ENCODE peak calls at places on chromosomes 5 and 9, in four cellular contexts. A is lung; L is CD4-positive, CD25-positive, alpha-beta regulatory T cell; X is CD8-positive, alpha-beta memory T cell. C is an unnamed sample.
A peak's percentile ranks its signal among the peaks of the same experiment; 100 is the strongest.

GRCh38 chr9:88989961-88990570 is 1.2 kb upstream of the S1PR3 start:
- DNase-seq in A (no peak), L (no peak), X (no peak), C (no peak)

GRCh38 chr5:121967187-121967586 is 5.4 kb downstream of the SRFBP1 start:
- DNase-seq in A (no peak), L (no peak), X (no peak), C (no peak)

GRCh38 chr9:7436754-7437153 is 362.8 kb downstream of the DMAC1 start:
- DNase-seq in A (no peak), L (no peak), X (no peak), C (no peak)

GRCh38 chr5:154842689-154843530 is 7.5 kb downstream of the FAXDC2 start:
- DNase-seq in A (no peak), L (no peak), X (no peak), C (no peak)

GRCh38 chr5:160970605-160971191 is 118.7 kb upstream of the ATP10B start:
- DNase-seq in A (no peak), L (no peak), X (no peak), C (no peak)

GRCh38 chr5:75551471-75551870 is 39.8 kb downstream of the POLK start:
- DNase-seq in A (no peak), L (no peak), X (no peak), C (no peak)

GRCh38 chr9:37994639-37995347 is 74.2 kb downstream of the SHB start:
- DNase-seq in A (peak; percentile 74), L (no peak), X (no peak), C (no peak)

GRCh38 chr9:83706703-83707517 is 848 bp downstream of the UBQLN1 start:
- DNase-seq in A (peak; percentile 39), L (peak; percentile 55), X (peak; percentile 55), C (peak; percentile 66)

GRCh38 chr9:121698627-121699270 is 47.3 kb downstream of the DAB2IP start:
- DNase-seq in A (no peak), L (no peak), X (peak; percentile 6), C (no peak)

GRCh38 chr5:139767960-139768359 is 27.6 kb upstream of the PSD2 start:
- DNase-seq in A (peak; percentile 36), L (no peak), X (no peak), C (no peak)

DNA sequence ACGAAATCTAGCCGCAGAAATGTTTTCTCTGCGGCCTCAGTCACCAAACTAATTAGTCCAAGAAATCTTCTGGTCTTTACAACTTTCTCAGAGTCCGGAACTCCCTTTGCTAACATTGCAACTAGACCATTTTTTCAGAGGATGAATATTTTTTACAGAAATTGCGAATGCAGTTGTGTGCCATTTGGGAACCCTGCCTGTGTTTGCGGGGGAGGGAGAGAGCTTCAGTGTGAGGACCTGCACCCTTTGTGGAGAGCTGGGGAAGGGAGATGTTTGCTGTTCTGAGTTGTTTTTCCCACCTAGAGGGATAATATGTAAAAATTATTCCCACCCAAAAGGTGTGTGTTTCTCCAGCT is 2.1 kb downstream of the IRX1 start:
- DNase-seq in A (no peak), L (no peak), X (no peak), C (no peak)
- H3K9me3 ChIP-seq in A (peaks cover 2% of the 10 kb centered on the region), L (no peaks in the 10 kb centered on the region), X (no peaks in the 10 kb centered on the region), C (no peaks in the 10 kb centered on the region)

GRCh38 chr9:79708541-79708940 is 136.8 kb downstream of the TLE4 start:
- DNase-seq in A (no peak), L (no peak), X (no peak), C (no peak)
- H3K9me3 ChIP-seq in A (no peaks in the 10 kb centered on the region), L (no peaks in the 10 kb centered on the region), X (no peaks in the 10 kb centered on the region), C (no peaks in the 10 kb centered on the region)

DNA sequence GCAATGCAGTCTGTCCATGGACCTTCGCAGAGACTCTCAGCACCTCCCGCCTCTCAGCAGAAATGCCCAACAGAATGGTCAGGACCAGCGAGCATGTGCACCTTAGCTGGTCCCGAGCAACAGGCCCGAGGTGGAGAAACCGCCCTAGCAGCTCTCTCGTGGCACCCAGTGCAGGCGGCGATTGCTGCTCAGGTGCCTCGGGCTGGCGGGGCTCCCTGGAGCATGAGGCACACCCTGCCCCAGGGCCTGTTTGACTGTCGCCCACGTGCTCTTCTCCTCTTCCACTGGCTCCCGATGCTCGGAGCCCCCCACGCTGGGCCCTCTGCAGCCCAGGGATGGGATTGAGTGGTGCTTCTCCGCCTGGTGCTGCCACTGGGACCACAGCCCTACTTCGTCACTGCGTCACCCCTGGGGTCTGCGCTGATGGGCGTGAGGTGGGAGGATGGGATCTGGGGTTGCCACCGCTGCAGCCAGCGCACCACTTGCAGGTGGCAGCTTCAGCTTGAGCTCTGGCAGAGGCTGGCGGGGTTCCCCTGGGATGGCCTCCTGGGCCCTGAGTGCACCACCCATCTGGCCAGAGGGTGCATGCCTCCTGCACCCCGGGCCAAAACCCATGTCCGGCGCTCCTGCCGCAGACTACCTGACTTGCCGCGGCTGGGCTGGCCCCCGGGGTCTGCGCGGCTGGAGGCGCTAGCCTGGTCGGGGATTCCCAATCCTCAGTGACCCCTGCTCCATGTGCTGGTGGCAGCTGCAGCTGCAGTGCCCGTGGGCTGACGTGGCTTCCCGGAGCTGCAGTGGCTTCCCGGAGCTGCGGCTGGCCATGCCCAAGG is 244.2 kb downstream of the FOXD4L6 start:
- DNase-seq in A (no peak), L (no peak), X (no peak), C (no peak)
- H3K9me3 ChIP-seq in A (peaks cover 28% of the 10 kb centered on the region), L (peaks cover 22% of the 10 kb centered on the region), X (peaks cover 16% of the 10 kb centered on the region), C (peaks cover 25% of the 10 kb centered on the region)

GRCh38 chr9:35140097-35140496 is 21.7 kb upstream of the UNC13B start:
- DNase-seq in A (no peak), L (no peak), X (no peak), C (no peak)
- H3K9me3 ChIP-seq in A (peaks cover 17% of the 10 kb centered on the region), L (peaks cover 3% of the 10 kb centered on the region), X (peaks cover 9% of the 10 kb centered on the region), C (no peaks in the 10 kb centered on the region)

GRCh38 chr9:135228983-135229625 is 141.6 kb downstream of the OLFM1 start:
- DNase-seq in A (no peak), L (no peak), X (no peak), C (no peak)
- H3K9me3 ChIP-seq in A (peaks cover 6% of the 10 kb centered on the region), L (peaks cover 5% of the 10 kb centered on the region), X (no peaks in the 10 kb centered on the region), C (no peaks in the 10 kb centered on the region)

DNA sequence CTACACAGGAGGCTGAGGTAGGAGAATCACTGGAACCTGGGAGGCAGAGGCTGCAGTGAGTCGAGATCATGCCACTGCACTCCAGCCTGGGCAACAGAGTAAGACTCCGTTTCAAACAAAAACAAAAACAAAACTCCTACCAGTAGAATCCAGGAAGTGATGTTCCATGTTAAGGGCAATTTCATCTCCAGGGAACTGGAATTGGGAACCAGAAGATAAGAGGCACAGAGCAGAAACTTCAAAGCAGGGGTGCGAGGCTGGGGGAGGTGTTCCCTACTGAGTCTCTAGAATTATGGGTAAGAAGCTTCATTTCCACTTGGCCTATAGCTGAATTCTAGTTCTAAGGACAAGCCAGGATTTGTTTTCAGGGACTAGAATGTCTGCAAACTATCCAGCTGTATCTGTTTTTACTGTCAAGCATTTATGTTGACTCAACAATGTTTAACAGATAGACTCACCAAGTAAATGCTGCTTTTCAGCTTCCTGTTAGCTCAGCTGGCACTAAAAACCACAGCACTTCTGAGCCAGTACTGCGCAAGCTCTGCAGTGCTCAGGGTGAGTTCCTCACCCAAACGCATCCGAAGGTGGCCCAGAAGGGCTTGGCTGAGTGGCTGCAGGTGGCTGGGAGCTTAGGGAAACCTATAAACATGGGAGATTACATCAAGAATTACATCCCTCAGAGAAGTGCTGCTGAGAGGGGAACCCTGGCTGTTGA is 320.1 kb downstream of the MTRR start:
- DNase-seq in A (no peak), L (no peak), X (no peak), C (no peak)
- H3K9me3 ChIP-seq in A (peaks cover 2% of the 10 kb centered on the region), L (no peaks in the 10 kb centered on the region), X (no peaks in the 10 kb centered on the region), C (no peaks in the 10 kb centered on the region)

GRCh38 chr5:37272564-37272963 is 23.4 kb upstream of the CPLANE1 start:
- DNase-seq in A (peak; percentile 75), L (no peak), X (no peak), C (no peak)

DNA sequence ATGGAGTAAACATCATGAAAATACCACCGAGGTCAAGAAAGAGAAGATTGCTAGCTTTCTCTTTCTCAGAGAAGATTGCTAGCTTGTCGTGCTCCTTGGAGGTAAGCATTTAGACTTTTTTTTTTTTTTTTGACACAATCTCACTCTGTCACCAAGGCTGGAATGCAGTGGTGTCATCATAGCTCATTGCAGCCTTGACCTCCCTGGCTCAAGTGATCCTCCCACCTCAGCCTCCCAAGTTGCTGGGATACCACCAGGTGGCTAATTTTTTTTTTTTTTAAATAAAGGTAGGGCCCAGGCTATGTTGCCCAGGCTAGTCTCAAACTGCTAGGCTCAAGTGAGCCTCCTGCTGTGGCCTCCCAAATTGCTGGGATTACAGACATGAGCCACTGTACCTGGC is 26.3 kb upstream of the CPLANE1 start:
- DNase-seq in A (no peak), L (no peak), X (no peak), C (no peak)
- H3K9me3 ChIP-seq in A (peaks cover 3% of the 10 kb centered on the region), L (peaks cover 5% of the 10 kb centered on the region), X (no peaks in the 10 kb centered on the region), C (no peaks in the 10 kb centered on the region)

GRCh38 chr9:36034234-36034633 is 2.5 kb upstream of the RECK start:
- DNase-seq in A (no peak), L (no peak), X (no peak), C (no peak)

GRCh38 chr9:36036253-36036779 is 397 bp upstream of the RECK start:
- DNase-seq in A (no peak), L (no peak), X (peak; percentile 2), C (no peak)

GRCh38 chr9:36034911-36035490 is 1.7 kb upstream of the RECK start:
- DNase-seq in A (no peak), L (no peak), X (no peak), C (no peak)

GRCh38 chr9:36031774-36032565 is 4.7 kb upstream of the RECK start:
- DNase-seq in A (no peak), L (no peak), X (no peak), C (no peak)

GRCh38 chr9:36033788-36034187 is 2.9 kb upstream of the RECK start:
- DNase-seq in A (no peak), L (no peak), X (no peak), C (no peak)
- H3K9me3 ChIP-seq in A (no peaks in the 10 kb centered on the region), L (no peaks in the 10 kb centered on the region), X (no peaks in the 10 kb centered on the region), C (no peaks in the 10 kb centered on the region)

C was measured in CD4-positive, alpha-beta memory T cell.